ENCODE peak calls at places on chromosome 6, in ten cellular contexts. F is A549, O is HCT116, V is IMR-90, D is heart left ventricle, B is body of pancreas, Y is upper lobe of left lung, R is K562, K is right lobe of liver, N is HepG2. E is an unnamed sample.

GRCh38 chr6:51025082-51025777 is 206.6 kb downstream of the TFAP2B start:
- ATAC-seq in K (no peak), Y (no peak), F (no peak), R (peak; percentile 83), O (no peak), D (no peak), V (no peak), N (no peak), B (no peak), E (no peak)

GRCh38 chr6:165487347-165487746 is 175.7 kb downstream of the PDE10A start:
- ATAC-seq in F (no peak), K (no peak), O (no peak), B (no peak), D (peak; percentile 83), R (no peak), V (peak; percentile 35), N (no peak), Y (peak; percentile 55), E (no peak)

GRCh38 chr6:470051-470900 is 78.7 kb downstream of the IRF4 start:
- ATAC-seq in R (peak; percentile 13), F (no peak), V (no peak), N (no peak), Y (no peak), O (no peak), D (no peak), B (no peak), K (no peak), E (no peak)

GRCh38 chr6:39289490-39289889 is 24.7 kb downstream of the KCNK17 start:
- ATAC-seq in O (no peak), B (no peak), D (no peak), K (no peak), N (no peak), R (no peak), Y (peak; percentile 36), F (no peak), V (no peak), E (no peak)

GRCh38 chr6:71157350-71157749 is 131.3 kb upstream of the OGFRL1 start:
- ATAC-seq in D (no peak), F (no peak), K (no peak), N (no peak), V (no peak), B (no peak), O (no peak), Y (no peak), R (no peak), E (no peak)

GRCh38 chr6:26268659-26269402 is 96.2 kb upstream of the BTN3A2 start:
- ATAC-seq in F (no peak), N (no peak), B (peak; percentile 31), O (no peak), K (peak; percentile 17), R (no peak), Y (no peak), D (no peak), V (no peak), E (no peak)

GRCh38 chr6:36268478-36269248 is 1.2 kb upstream of the PNPLA1 start:
- ATAC-seq in D (peak; percentile 65), F (no peak), Y (no peak), N (no peak), O (peak; percentile 40), K (no peak), V (peak; percentile 80), B (peak; percentile 42), R (peak; percentile 69), E (no peak)

GRCh38 chr6:161370882-161371281 is 97.0 kb upstream of the AGPAT4 start:
- ATAC-seq in R (peak; percentile 76), F (peak; percentile 85), V (peak; percentile 81), D (peak; percentile 73), O (peak; percentile 79), K (peak; percentile 79), N (peak; percentile 80), B (peak; percentile 78), Y (peak; percentile 69), E (no peak)

GRCh38 chr6:7087491-7087979 is 20.2 kb upstream of the RREB1 start:
- ATAC-seq in B (no peak), V (no peak), R (peak; percentile 69), K (no peak), D (no peak), Y (no peak), N (peak; percentile 65), F (no peak), O (no peak), E (no peak)

GRCh38 chr6:110185879-110186278 is 5.7 kb downstream of the CDC40 start:
- ATAC-seq in Y (no peak), V (no peak), B (no peak), D (no peak), N (no peak), O (no peak), R (no peak), F (no peak), K (peak; percentile 5), E (no peak)

GRCh38 chr6:111583986-111584385 is 21.7 kb downstream of the TRAF3IP2 start:
- ATAC-seq in D (no peak), K (no peak), N (no peak), V (no peak), R (no peak), B (peak; percentile 64), F (no peak), O (no peak), Y (no peak), E (no peak)

GRCh38 chr6:153735761-153736160 is 303.3 kb upstream of the OPRM1 start:
- ATAC-seq in N (no peak), B (no peak), F (no peak), Y (peak; percentile 17), V (no peak), D (no peak), O (no peak), K (no peak), R (no peak), E (no peak)
- TF ChIP-seq POLR2A in N (no peak), B (no peak), F (no peak), Y (no peak), V (no peak), D (no peak), O (no peak), K (no peak), R (no peak), E (no peak)

GRCh38 chr6:149347067-149347466 is 29.6 kb downstream of the TAB2 start:
- ATAC-seq in R (no peak), Y (no peak), B (no peak), K (no peak), F (no peak), V (no peak), O (no peak), N (no peak), D (no peak), E (no peak)

GRCh38 chr6:149342525-149342924 is 25.0 kb downstream of the TAB2 start:
- ATAC-seq in Y (peak; percentile 65), V (no peak), N (no peak), R (no peak), B (no peak), K (peak; percentile 63), D (no peak), F (no peak), O (no peak), E (no peak)

GRCh38 chr6:149340200-149340599 is 22.7 kb downstream of the TAB2 start:
- ATAC-seq in D (no peak), O (no peak), K (peak; percentile 19), V (no peak), F (no peak), N (no peak), B (no peak), Y (no peak), R (no peak), E (no peak)

GRCh38 chr6:149346075-149346474 is 28.6 kb downstream of the TAB2 start:
- ATAC-seq in F (no peak), V (no peak), R (no peak), K (no peak), N (no peak), B (no peak), O (no peak), D (no peak), Y (no peak), E (no peak)
- TF ChIP-seq POLR2A in F (no peak), V (no peak), R (no peak), K (no peak), N (no peak), B (no peak), O (no peak), D (no peak), Y (no peak), E (no peak)

GRCh38 chr6:44307217-44307616 is 5.9 kb downstream of the AARS2 start:
- ATAC-seq in D (no peak), N (no peak), B (no peak), F (no peak), K (no peak), O (no peak), R (no peak), Y (no peak), V (no peak), E (no peak)
- TF ChIP-seq POLR2A in D (no peak), N (no peak), B (no peak), F (no peak), K (no peak), O (no peak), R (no peak), Y (no peak), V (no peak), E (no peak)

DNA sequence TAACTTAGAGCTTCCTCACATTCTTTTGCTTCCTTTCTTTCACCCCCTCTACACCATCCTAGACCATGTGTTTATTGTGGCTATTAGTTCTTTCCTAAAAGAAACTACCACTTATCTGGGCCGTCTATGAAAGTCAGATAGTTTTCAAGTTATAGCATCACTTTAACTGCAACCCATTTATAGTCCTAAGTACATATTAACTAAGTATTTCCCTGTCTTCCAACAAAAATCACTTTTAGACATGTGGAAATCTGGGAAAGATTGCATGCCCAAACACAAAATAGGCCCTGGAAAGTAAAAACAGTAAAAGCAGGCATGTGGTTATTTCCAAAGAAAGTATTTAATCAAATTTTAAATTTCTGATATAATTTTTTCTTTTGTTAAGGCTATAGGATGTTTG is 5.5 kb downstream of the MYLIP start:
- ATAC-seq in D (no peak), O (no peak), K (no peak), R (no peak), F (no peak), Y (no peak), V (no peak), N (no peak), B (no peak), E (no peak)
- TF ChIP-seq POLR2A in D (no peak), O (no peak), K (no peak), R (no peak), F (no peak), Y (no peak), V (no peak), N (no peak), B (no peak), E (no peak)

GRCh38 chr6:129748212-129748900 is 38.4 kb upstream of the ARHGAP18 start:
- ATAC-seq in Y (peak; percentile 54), N (peak; percentile 93), V (no peak), B (no peak), K (peak; percentile 96), F (no peak), R (peak; percentile 90), O (peak; percentile 47), D (peak; percentile 63), E (no peak)
- TF ChIP-seq POLR2A in Y (no peak), N (no peak), V (no peak), B (no peak), K (no peak), F (no peak), R (no peak), O (no peak), D (no peak), E (no peak)

GRCh38 chr6:169921853-169922779 is 170.7 kb downstream of the ERMARD start:
- ATAC-seq in K (peak; percentile 89), O (no peak), F (no peak), V (no peak), D (no peak), Y (no peak), R (peak; percentile 40), N (peak; percentile 93), B (peak; percentile 18), E (no peak)
- TF ChIP-seq POLR2A in K (peak; percentile 62), O (no peak), F (no peak), V (no peak), D (no peak), Y (no peak), R (no peak), N (no peak), B (no peak), E (no peak)

E was measured in gastroesophageal sphincter.